ENCODE peak calls at places on chromosomes 2 and 18, in six cellular contexts. N, D, I, A, X and J are unnamed samples.
A peak's percentile ranks its signal among the peaks of the same experiment; 100 is the strongest.

GRCh38 chr2:96374211-96374951 is 38.8 kb downstream of the NCAPH start:
- DNase-seq in N (peak; percentile 63), D (no peak), I (no peak), A (peak; percentile 75), X (peak; percentile 65), J (peak; percentile 35)

GRCh38 chr2:74454654-74455511 is at the start of gene INO80B:
- DNase-seq in N (peak; percentile 92), D (peak; percentile 94), I (peak; percentile 97), A (peak; percentile 99), X (peak; percentile 98), J (peak; percentile 93)

GRCh38 chr2:19575618-19576017 is 217.2 kb upstream of the OSR1 start:
- DNase-seq in N (no peak), D (no peak), I (peak; percentile 69), A (no peak), X (no peak), J (no peak)

GRCh38 chr2:183803596-183803995 is 679.4 kb downstream of the NUP35 start:
- DNase-seq in N (no peak), D (no peak), I (no peak), A (no peak), X (no peak), J (no peak)

GRCh38 chr2:218882866-218883366 is 2.3 kb downstream of the WNT10A start:
- DNase-seq in N (no peak), D (no peak), I (no peak), A (no peak), X (peak; percentile 77), J (no peak)

GRCh38 chr2:133568172-133568571 is at the start of gene NCKAP5:
- DNase-seq in N (no peak), D (peak; percentile 26), I (no peak), A (peak; percentile 41), X (peak; percentile 47), J (peak; percentile 5)

GRCh38 chr2:23624915-23625314 is 239.9 kb downstream of the KLHL29 start:
- DNase-seq in N (no peak), D (no peak), I (no peak), A (no peak), X (no peak), J (no peak)

GRCh38 chr18:32907656-32908441 is 135.0 kb upstream of the KLHL14 start:
- DNase-seq in N (no peak), D (no peak), I (no peak), A (no peak), X (peak; percentile 32), J (no peak)

GRCh38 chr2:54858021-54858681 is 134.7 kb downstream of the EML6 start:
- DNase-seq in N (no peak), D (no peak), I (no peak), A (peak; percentile 31), X (no peak), J (peak; percentile 12)

GRCh38 chr18:79791141-79791972 is 6.4 kb upstream of the KCNG2 start:
- DNase-seq in N (peak; percentile 14), D (no peak), I (peak; percentile 15), A (peak; percentile 100), X (peak; percentile 69), J (peak; percentile 71)

GRCh38 chr2:31354837-31355236 is 59.7 kb downstream of the XDH start:
- DNase-seq in N (no peak), D (no peak), I (no peak), A (peak; percentile 24), X (peak; percentile 37), J (no peak)

GRCh38 chr2:240439698-240440151 is 4.3 kb downstream of the GPC1 start:
- DNase-seq in N (no peak), D (no peak), I (no peak), A (no peak), X (no peak), J (no peak)

GRCh38 chr2:190804182-190804795 is 76.3 kb upstream of the GLS start:
- DNase-seq in N (no peak), D (no peak), I (no peak), A (peak; percentile 59), X (peak; percentile 49), J (peak; percentile 10)

GRCh38 chr2:241417626-241418025 is 61.5 kb downstream of the FARP2 start:
- DNase-seq in N (peak; percentile 90), D (no peak), I (no peak), A (no peak), X (no peak), J (no peak)

GRCh38 chr2:119367472-119368099 is 809 bp downstream of the DBI start:
- DNase-seq in N (peak; percentile 25), D (peak; percentile 56), I (no peak), A (peak; percentile 12), X (peak; percentile 46), J (no peak)

GRCh38 chr18:2424420-2424819 is 146.9 kb downstream of the METTL4 start:
- DNase-seq in N (no peak), D (no peak), I (no peak), A (no peak), X (no peak), J (no peak)